ENCODE peak calls at places on chromosomes 1 and 21, in ten cellular contexts. One of them, this sample, is unnamed.

GRCh38 chr1:182270731-182271130 is 120.9 kb downstream of the GLUL start:
- DNase-seq in CD8-positive, alpha-beta T cell: no peak
- DNase-seq in H1: no peak
- DNase-seq in ovary: no peak
- DNase-seq in fibroblast of lung: no peak
- DNase-seq in lower lobe of right lung: no peak
- DNase-seq in endothelial cell of umbilical vein: no peak
- DNase-seq in heart left ventricle: no peak
- DNase-seq in body of pancreas: no peak
- DNase-seq in K562: no peak
- DNase-seq in this sample: no peak

GRCh38 chr1:158649052-158649451 is 37.5 kb downstream of the SPTA1 start:
- DNase-seq in CD8-positive, alpha-beta T cell: no peak
- DNase-seq in H1: no peak
- DNase-seq in ovary: no peak
- DNase-seq in fibroblast of lung: no peak
- DNase-seq in lower lobe of right lung: no peak
- DNase-seq in endothelial cell of umbilical vein: no peak
- DNase-seq in heart left ventricle: no peak
- DNase-seq in body of pancreas: no peak
- DNase-seq in K562: no peak
- DNase-seq in this sample: no peak

GRCh38 chr1:164707868-164708331 is 148.9 kb downstream of the PBX1 start:
- DNase-seq in CD8-positive, alpha-beta T cell: no peak
- DNase-seq in H1: no peak
- DNase-seq in ovary: no peak
- DNase-seq in fibroblast of lung: peak; percentile 58
- DNase-seq in lower lobe of right lung: no peak
- DNase-seq in endothelial cell of umbilical vein: peak; percentile 16
- DNase-seq in heart left ventricle: no peak
- DNase-seq in body of pancreas: peak; percentile 51
- DNase-seq in K562: no peak
- DNase-seq in this sample: peak; percentile 48

GRCh38 chr21:38712076-38712475 is 93.7 kb upstream of the ETS2 start:
- DNase-seq in CD8-positive, alpha-beta T cell: no peak
- DNase-seq in H1: peak; percentile 43
- DNase-seq in ovary: no peak
- DNase-seq in fibroblast of lung: peak; percentile 41
- DNase-seq in lower lobe of right lung: no peak
- DNase-seq in endothelial cell of umbilical vein: peak; percentile 68
- DNase-seq in heart left ventricle: no peak
- DNase-seq in body of pancreas: peak; percentile 4
- DNase-seq in K562: no peak
- DNase-seq in this sample: peak; percentile 80

GRCh38 chr1:236895665-236896387 is 100.7 kb downstream of the MTR start:
- DNase-seq in CD8-positive, alpha-beta T cell: no peak
- DNase-seq in H1: no peak
- DNase-seq in ovary: no peak
- DNase-seq in fibroblast of lung: no peak
- DNase-seq in lower lobe of right lung: no peak
- DNase-seq in endothelial cell of umbilical vein: no peak
- DNase-seq in heart left ventricle: no peak
- DNase-seq in body of pancreas: no peak
- DNase-seq in K562: no peak
- DNase-seq in this sample: no peak

GRCh38 chr1:117473063-117473462 is 105.8 kb downstream of the MAN1A2 start:
- DNase-seq in CD8-positive, alpha-beta T cell: no peak
- DNase-seq in H1: no peak
- DNase-seq in ovary: no peak
- DNase-seq in fibroblast of lung: no peak
- DNase-seq in lower lobe of right lung: no peak
- DNase-seq in endothelial cell of umbilical vein: no peak
- DNase-seq in heart left ventricle: no peak
- DNase-seq in body of pancreas: no peak
- DNase-seq in K562: no peak
- DNase-seq in this sample: no peak

GRCh38 chr1:153985984-153986761 is at the start of gene RAB13:
- DNase-seq in CD8-positive, alpha-beta T cell: no peak
- DNase-seq in H1: no peak
- DNase-seq in ovary: peak; percentile 89
- DNase-seq in fibroblast of lung: peak; percentile 86
- DNase-seq in lower lobe of right lung: peak; percentile 88
- DNase-seq in endothelial cell of umbilical vein: peak; percentile 86
- DNase-seq in heart left ventricle: peak; percentile 91
- DNase-seq in body of pancreas: peak; percentile 91
- DNase-seq in K562: peak; percentile 89
- DNase-seq in this sample: peak; percentile 60

GRCh38 chr1:181126871-181127587 is 38.5 kb downstream of the IER5 start:
- DNase-seq in CD8-positive, alpha-beta T cell: no peak
- DNase-seq in H1: no peak
- DNase-seq in ovary: no peak
- DNase-seq in fibroblast of lung: no peak
- DNase-seq in lower lobe of right lung: peak; percentile 66
- DNase-seq in endothelial cell of umbilical vein: no peak
- DNase-seq in heart left ventricle: no peak
- DNase-seq in body of pancreas: no peak
- DNase-seq in K562: peak; percentile 42
- DNase-seq in this sample: no peak

GRCh38 chr1:162678439-162678838 is 46.2 kb downstream of the DDR2 start:
- DNase-seq in CD8-positive, alpha-beta T cell: no peak
- DNase-seq in H1: no peak
- DNase-seq in ovary: peak; percentile 52
- DNase-seq in fibroblast of lung: peak; percentile 75
- DNase-seq in lower lobe of right lung: no peak
- DNase-seq in endothelial cell of umbilical vein: peak; percentile 53
- DNase-seq in heart left ventricle: no peak
- DNase-seq in body of pancreas: peak; percentile 19
- DNase-seq in K562: no peak
- DNase-seq in this sample: no peak

GRCh38 chr1:220391426-220391825 is 119.2 kb upstream of the RAB3GAP2 start:
- DNase-seq in CD8-positive, alpha-beta T cell: no peak
- DNase-seq in H1: no peak
- DNase-seq in ovary: no peak
- DNase-seq in fibroblast of lung: no peak
- DNase-seq in lower lobe of right lung: no peak
- DNase-seq in endothelial cell of umbilical vein: no peak
- DNase-seq in heart left ventricle: no peak
- DNase-seq in body of pancreas: no peak
- DNase-seq in K562: no peak
- DNase-seq in this sample: no peak

GRCh38 chr1:199272690-199273089 is 633.9 kb downstream of the PTPRC start:
- DNase-seq in CD8-positive, alpha-beta T cell: no peak
- DNase-seq in H1: peak; percentile 13
- DNase-seq in ovary: no peak
- DNase-seq in fibroblast of lung: peak; percentile 87
- DNase-seq in lower lobe of right lung: peak; percentile 58
- DNase-seq in endothelial cell of umbilical vein: peak; percentile 97
- DNase-seq in heart left ventricle: peak; percentile 57
- DNase-seq in body of pancreas: peak; percentile 66
- DNase-seq in K562: no peak
- DNase-seq in this sample: no peak

GRCh38 chr1:94540440-94541174 is 952 bp downstream of the F3 start:
- DNase-seq in CD8-positive, alpha-beta T cell: no peak
- DNase-seq in H1: no peak
- DNase-seq in ovary: no peak
- DNase-seq in fibroblast of lung: no peak
- DNase-seq in lower lobe of right lung: no peak
- DNase-seq in endothelial cell of umbilical vein: no peak
- DNase-seq in heart left ventricle: no peak
- DNase-seq in body of pancreas: no peak
- DNase-seq in K562: no peak
- DNase-seq in this sample: no peak

GRCh38 chr1:41855713-41856112 is 63.0 kb downstream of the HIVEP3 start:
- DNase-seq in CD8-positive, alpha-beta T cell: no peak
- DNase-seq in H1: no peak
- DNase-seq in ovary: no peak
- DNase-seq in fibroblast of lung: no peak
- DNase-seq in lower lobe of right lung: no peak
- DNase-seq in endothelial cell of umbilical vein: no peak
- DNase-seq in heart left ventricle: no peak
- DNase-seq in body of pancreas: no peak
- DNase-seq in K562: no peak
- DNase-seq in this sample: no peak

GRCh38 chr1:160260436-160261382 is 1.6 kb downstream of the DCAF8 start:
- DNase-seq in CD8-positive, alpha-beta T cell: no peak
- DNase-seq in H1: no peak
- DNase-seq in ovary: no peak
- DNase-seq in fibroblast of lung: peak; percentile 87
- DNase-seq in lower lobe of right lung: no peak
- DNase-seq in endothelial cell of umbilical vein: peak; percentile 87
- DNase-seq in heart left ventricle: no peak
- DNase-seq in body of pancreas: peak; percentile 6
- DNase-seq in K562: no peak
- DNase-seq in this sample: no peak

GRCh38 chr1:61067446-61067845 is 14.9 kb upstream of the NFIA start:
- DNase-seq in CD8-positive, alpha-beta T cell: no peak
- DNase-seq in H1: no peak
- DNase-seq in ovary: no peak
- DNase-seq in fibroblast of lung: no peak
- DNase-seq in lower lobe of right lung: no peak
- DNase-seq in endothelial cell of umbilical vein: no peak
- DNase-seq in heart left ventricle: no peak
- DNase-seq in body of pancreas: no peak
- DNase-seq in K562: no peak
- DNase-seq in this sample: no peak

GRCh38 chr1:2866415-2867086 is 65.1 kb upstream of the TTC34 start:
- DNase-seq in CD8-positive, alpha-beta T cell: no peak
- DNase-seq in H1: no peak
- DNase-seq in ovary: no peak
- DNase-seq in fibroblast of lung: no peak
- DNase-seq in lower lobe of right lung: no peak
- DNase-seq in endothelial cell of umbilical vein: no peak
- DNase-seq in heart left ventricle: peak; percentile 54
- DNase-seq in body of pancreas: no peak
- DNase-seq in K562: no peak
- DNase-seq in this sample: peak; percentile 52

GRCh38 chr1:2867861-2868260 is 66.4 kb upstream of the TTC34 start:
- DNase-seq in CD8-positive, alpha-beta T cell: no peak
- DNase-seq in H1: no peak
- DNase-seq in ovary: no peak
- DNase-seq in fibroblast of lung: no peak
- DNase-seq in lower lobe of right lung: no peak
- DNase-seq in endothelial cell of umbilical vein: no peak
- DNase-seq in heart left ventricle: no peak
- DNase-seq in body of pancreas: no peak
- DNase-seq in K562: peak; percentile 40
- DNase-seq in this sample: no peak

GRCh38 chr1:2867087-2867425 is 65.6 kb upstream of the TTC34 start:
- DNase-seq in CD8-positive, alpha-beta T cell: no peak
- DNase-seq in H1: no peak
- DNase-seq in ovary: no peak
- DNase-seq in fibroblast of lung: no peak
- DNase-seq in lower lobe of right lung: no peak
- DNase-seq in endothelial cell of umbilical vein: no peak
- DNase-seq in heart left ventricle: peak; percentile 46
- DNase-seq in body of pancreas: no peak
- DNase-seq in K562: no peak
- DNase-seq in this sample: no peak

GRCh38 chr1:2871246-2871815 is 69.8 kb upstream of the TTC34 start:
- DNase-seq in CD8-positive, alpha-beta T cell: no peak
- DNase-seq in H1: no peak
- DNase-seq in ovary: no peak
- DNase-seq in fibroblast of lung: no peak
- DNase-seq in lower lobe of right lung: no peak
- DNase-seq in endothelial cell of umbilical vein: no peak
- DNase-seq in heart left ventricle: no peak
- DNase-seq in body of pancreas: no peak
- DNase-seq in K562: no peak
- DNase-seq in this sample: no peak

GRCh38 chr1:2868571-2868970 is 67.1 kb upstream of the TTC34 start:
- DNase-seq in CD8-positive, alpha-beta T cell: no peak
- DNase-seq in H1: no peak
- DNase-seq in ovary: no peak
- DNase-seq in fibroblast of lung: no peak
- DNase-seq in lower lobe of right lung: no peak
- DNase-seq in endothelial cell of umbilical vein: no peak
- DNase-seq in heart left ventricle: no peak
- DNase-seq in body of pancreas: no peak
- DNase-seq in K562: no peak
- DNase-seq in this sample: no peak
- H3K9me3 ChIP-seq in CD8-positive, alpha-beta T cell: peaks cover 4% of the 10 kb centered on the region
- H3K9me3 ChIP-seq in H1: peaks cover 67% of the 10 kb centered on the region
- H3K9me3 ChIP-seq in ovary: no peaks in the 10 kb centered on the region
- H3K9me3 ChIP-seq in fibroblast of lung: no peaks in the 10 kb centered on the region
- H3K9me3 ChIP-seq in lower lobe of right lung: peaks cover 18% of the 10 kb centered on the region
- H3K9me3 ChIP-seq in endothelial cell of umbilical vein: peaks cover 8% of the 10 kb centered on the region
- H3K9me3 ChIP-seq in heart left ventricle: no peaks in the 10 kb centered on the region
- H3K9me3 ChIP-seq in body of pancreas: no peaks in the 10 kb centered on the region
- H3K9me3 ChIP-seq in K562: no peaks in the 10 kb centered on the region
- H3K9me3 ChIP-seq in this sample: peaks cover 13% of the 10 kb centered on the region

GRCh38 chr1:248670003-248670402 is 14.7 kb upstream of the OR2T27 start:
- DNase-seq in CD8-positive, alpha-beta T cell: no peak
- DNase-seq in H1: no peak
- DNase-seq in ovary: no peak
- DNase-seq in fibroblast of lung: peak; percentile 0
- DNase-seq in lower lobe of right lung: no peak
- DNase-seq in endothelial cell of umbilical vein: no peak
- DNase-seq in heart left ventricle: no peak
- DNase-seq in body of pancreas: no peak
- DNase-seq in K562: no peak
- DNase-seq in this sample: no peak
- H3K9me3 ChIP-seq in CD8-positive, alpha-beta T cell: no peaks in the 10 kb centered on the region
- H3K9me3 ChIP-seq in H1: peaks cover 25% of the 10 kb centered on the region
- H3K9me3 ChIP-seq in ovary: no peaks in the 10 kb centered on the region
- H3K9me3 ChIP-seq in fibroblast of lung: no peaks in the 10 kb centered on the region
- H3K9me3 ChIP-seq in lower lobe of right lung: peaks cover 5% of the 10 kb centered on the region
- H3K9me3 ChIP-seq in endothelial cell of umbilical vein: peaks cover 7% of the 10 kb centered on the region
- H3K9me3 ChIP-seq in heart left ventricle: no peaks in the 10 kb centered on the region
- H3K9me3 ChIP-seq in body of pancreas: no peaks in the 10 kb centered on the region
- H3K9me3 ChIP-seq in K562: no peaks in the 10 kb centered on the region
- H3K9me3 ChIP-seq in this sample: peaks cover 5% of the 10 kb centered on the region

GRCh38 chr21:31351973-31352372 is 7.9 kb upstream of the TIAM1 start:
- DNase-seq in CD8-positive, alpha-beta T cell: no peak
- DNase-seq in H1: no peak
- DNase-seq in ovary: no peak
- DNase-seq in fibroblast of lung: no peak
- DNase-seq in lower lobe of right lung: no peak
- DNase-seq in endothelial cell of umbilical vein: no peak
- DNase-seq in heart left ventricle: no peak
- DNase-seq in body of pancreas: no peak
- DNase-seq in K562: no peak
- DNase-seq in this sample: no peak
- H3K9me3 ChIP-seq in CD8-positive, alpha-beta T cell: no peaks in the 10 kb centered on the region
- H3K9me3 ChIP-seq in H1: no peaks in the 10 kb centered on the region
- H3K9me3 ChIP-seq in ovary: no peaks in the 10 kb centered on the region
- H3K9me3 ChIP-seq in fibroblast of lung: no peaks in the 10 kb centered on the region
- H3K9me3 ChIP-seq in lower lobe of right lung: no peaks in the 10 kb centered on the region
- H3K9me3 ChIP-seq in endothelial cell of umbilical vein: no peaks in the 10 kb centered on the region
- H3K9me3 ChIP-seq in heart left ventricle: no peaks in the 10 kb centered on the region
- H3K9me3 ChIP-seq in body of pancreas: no peaks in the 10 kb centered on the region
- H3K9me3 ChIP-seq in K562: no peaks in the 10 kb centered on the region
- H3K9me3 ChIP-seq in this sample: no peaks in the 10 kb centered on the region

DNA sequence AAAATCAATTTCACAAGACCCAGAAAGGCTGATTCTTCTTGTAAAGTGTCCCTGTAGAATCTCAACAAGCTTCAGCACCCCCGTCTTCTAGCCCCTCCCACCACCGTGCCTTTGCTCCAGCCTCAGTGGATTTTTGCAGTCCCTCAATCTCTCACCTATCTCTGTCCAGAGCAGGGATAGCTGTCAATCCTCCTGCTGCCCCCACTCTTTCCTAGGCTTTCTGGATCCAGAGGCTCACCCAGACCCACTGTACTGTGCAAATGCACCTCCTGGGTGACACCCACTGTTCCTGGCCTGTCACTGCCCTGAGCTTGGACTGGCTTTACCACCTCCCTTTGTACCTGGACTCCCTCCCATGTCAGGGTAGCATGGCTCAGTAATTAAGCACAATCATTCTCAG is 60.7 kb downstream of the C1orf94 start:
- DNase-seq in CD8-positive, alpha-beta T cell: no peak
- DNase-seq in H1: no peak
- DNase-seq in ovary: no peak
- DNase-seq in fibroblast of lung: no peak
- DNase-seq in lower lobe of right lung: no peak
- DNase-seq in endothelial cell of umbilical vein: no peak
- DNase-seq in heart left ventricle: no peak
- DNase-seq in body of pancreas: no peak
- DNase-seq in K562: no peak
- DNase-seq in this sample: no peak
- H3K9me3 ChIP-seq in CD8-positive, alpha-beta T cell: no peaks in the 10 kb centered on the region
- H3K9me3 ChIP-seq in H1: peaks cover 10% of the 10 kb centered on the region
- H3K9me3 ChIP-seq in ovary: no peaks in the 10 kb centered on the region
- H3K9me3 ChIP-seq in fibroblast of lung: no peaks in the 10 kb centered on the region
- H3K9me3 ChIP-seq in lower lobe of right lung: no peaks in the 10 kb centered on the region
- H3K9me3 ChIP-seq in endothelial cell of umbilical vein: peaks cover 1% of the 10 kb centered on the region
- H3K9me3 ChIP-seq in heart left ventricle: no peaks in the 10 kb centered on the region
- H3K9me3 ChIP-seq in body of pancreas: no peaks in the 10 kb centered on the region
- H3K9me3 ChIP-seq in K562: no peaks in the 10 kb centered on the region
- H3K9me3 ChIP-seq in this sample: no peaks in the 10 kb centered on the region